ENCODE peak calls at places on chromosomes 13 and 19, in ten cellular contexts. One of them, this sample, is unnamed.

GRCh38 chr19:12891553-12892021 is 627 bp downstream of the GCDH start:
- DNase-seq in HCT116: no peak
- DNase-seq in suprapubic skin: peak
- DNase-seq in BJ: no peak
- DNase-seq in DND-41: no peak
- DNase-seq in mucosa of gallbladder: no peak
- DNase-seq in pulmonary artery endothelial cell: no peak
- DNase-seq in left ventricle myocardium inferior: no peak
- DNase-seq in stimulated activated CD4-positive, alpha-beta T cell treated with anti-CD3 and anti-CD28 coated beads, Interleukin-2, amount 100 ng/mL, for 24 hours: no peak
- DNase-seq in stimulated activated naive CD4-positive, alpha-beta T cell treated with Interleukin-2 at 50 U/mL for 16 hours: no peak
- DNase-seq in this sample: no peak

GRCh38 chr19:55536951-55537740 is at the start of gene SBK2:
- DNase-seq in HCT116: no peak
- DNase-seq in suprapubic skin: no peak
- DNase-seq in BJ: no peak
- DNase-seq in DND-41: no peak
- DNase-seq in mucosa of gallbladder: no peak
- DNase-seq in pulmonary artery endothelial cell: no peak
- DNase-seq in left ventricle myocardium inferior: no peak
- DNase-seq in stimulated activated CD4-positive, alpha-beta T cell treated with anti-CD3 and anti-CD28 coated beads, Interleukin-2, amount 100 ng/mL, for 24 hours: no peak
- DNase-seq in stimulated activated naive CD4-positive, alpha-beta T cell treated with Interleukin-2 at 50 U/mL for 16 hours: no peak
- DNase-seq in this sample: no peak

GRCh38 chr13:79384022-79384610 is 21.9 kb downstream of the RBM26 start:
- DNase-seq in HCT116: no peak
- DNase-seq in suprapubic skin: no peak
- DNase-seq in BJ: no peak
- DNase-seq in DND-41: no peak
- DNase-seq in mucosa of gallbladder: no peak
- DNase-seq in pulmonary artery endothelial cell: no peak
- DNase-seq in left ventricle myocardium inferior: no peak
- DNase-seq in stimulated activated CD4-positive, alpha-beta T cell treated with anti-CD3 and anti-CD28 coated beads, Interleukin-2, amount 100 ng/mL, for 24 hours: no peak
- DNase-seq in stimulated activated naive CD4-positive, alpha-beta T cell treated with Interleukin-2 at 50 U/mL for 16 hours: no peak
- DNase-seq in this sample: no peak

GRCh38 chr13:41496420-41497234 is 39.3 kb downstream of the RGCC start:
- DNase-seq in HCT116: no peak
- DNase-seq in suprapubic skin: no peak
- DNase-seq in BJ: peak
- DNase-seq in DND-41: no peak
- DNase-seq in mucosa of gallbladder: no peak
- DNase-seq in pulmonary artery endothelial cell: no peak
- DNase-seq in left ventricle myocardium inferior: no peak
- DNase-seq in stimulated activated CD4-positive, alpha-beta T cell treated with anti-CD3 and anti-CD28 coated beads, Interleukin-2, amount 100 ng/mL, for 24 hours: no peak
- DNase-seq in stimulated activated naive CD4-positive, alpha-beta T cell treated with Interleukin-2 at 50 U/mL for 16 hours: no peak
- DNase-seq in this sample: no peak

GRCh38 chr13:45299194-45299593 is 41.8 kb downstream of the TPT1 start:
- DNase-seq in HCT116: no peak
- DNase-seq in suprapubic skin: no peak
- DNase-seq in BJ: no peak
- DNase-seq in DND-41: no peak
- DNase-seq in mucosa of gallbladder: no peak
- DNase-seq in pulmonary artery endothelial cell: no peak
- DNase-seq in left ventricle myocardium inferior: no peak
- DNase-seq in stimulated activated CD4-positive, alpha-beta T cell treated with anti-CD3 and anti-CD28 coated beads, Interleukin-2, amount 100 ng/mL, for 24 hours: no peak
- DNase-seq in stimulated activated naive CD4-positive, alpha-beta T cell treated with Interleukin-2 at 50 U/mL for 16 hours: no peak
- DNase-seq in this sample: no peak

GRCh38 chr19:6738726-6739389 is 622 bp upstream of the TRIP10 start:
- DNase-seq in HCT116: no peak
- DNase-seq in suprapubic skin: peak
- DNase-seq in BJ: no peak
- DNase-seq in DND-41: no peak
- DNase-seq in mucosa of gallbladder: no peak
- DNase-seq in pulmonary artery endothelial cell: no peak
- DNase-seq in left ventricle myocardium inferior: peak
- DNase-seq in stimulated activated CD4-positive, alpha-beta T cell treated with anti-CD3 and anti-CD28 coated beads, Interleukin-2, amount 100 ng/mL, for 24 hours: no peak
- DNase-seq in stimulated activated naive CD4-positive, alpha-beta T cell treated with Interleukin-2 at 50 U/mL for 16 hours: no peak
- DNase-seq in this sample: peak

GRCh38 chr13:111049791-111050538 is 65.1 kb upstream of the ARHGEF7 start:
- DNase-seq in HCT116: no peak
- DNase-seq in suprapubic skin: no peak
- DNase-seq in BJ: no peak
- DNase-seq in DND-41: no peak
- DNase-seq in mucosa of gallbladder: no peak
- DNase-seq in pulmonary artery endothelial cell: no peak
- DNase-seq in left ventricle myocardium inferior: no peak
- DNase-seq in stimulated activated CD4-positive, alpha-beta T cell treated with anti-CD3 and anti-CD28 coated beads, Interleukin-2, amount 100 ng/mL, for 24 hours: peak
- DNase-seq in stimulated activated naive CD4-positive, alpha-beta T cell treated with Interleukin-2 at 50 U/mL for 16 hours: no peak
- DNase-seq in this sample: peak

GRCh38 chr13:50244913-50245574 is 229.8 kb downstream of the KCNRG start:
- DNase-seq in HCT116: peak
- DNase-seq in suprapubic skin: no peak
- DNase-seq in BJ: peak
- DNase-seq in DND-41: no peak
- DNase-seq in mucosa of gallbladder: peak
- DNase-seq in pulmonary artery endothelial cell: peak
- DNase-seq in left ventricle myocardium inferior: no peak
- DNase-seq in stimulated activated CD4-positive, alpha-beta T cell treated with anti-CD3 and anti-CD28 coated beads, Interleukin-2, amount 100 ng/mL, for 24 hours: peak
- DNase-seq in stimulated activated naive CD4-positive, alpha-beta T cell treated with Interleukin-2 at 50 U/mL for 16 hours: peak
- DNase-seq in this sample: no peak

GRCh38 chr19:46861691-46862503 is 1.1 kb downstream of the ARHGAP35 start:
- DNase-seq in HCT116: no peak
- DNase-seq in suprapubic skin: peak
- DNase-seq in BJ: no peak
- DNase-seq in DND-41: peak
- DNase-seq in mucosa of gallbladder: no peak
- DNase-seq in pulmonary artery endothelial cell: no peak
- DNase-seq in left ventricle myocardium inferior: no peak
- DNase-seq in stimulated activated CD4-positive, alpha-beta T cell treated with anti-CD3 and anti-CD28 coated beads, Interleukin-2, amount 100 ng/mL, for 24 hours: no peak
- DNase-seq in stimulated activated naive CD4-positive, alpha-beta T cell treated with Interleukin-2 at 50 U/mL for 16 hours: no peak
- DNase-seq in this sample: peak

GRCh38 chr19:18735324-18735723 is 51.8 kb downstream of the CRTC1 start:
- DNase-seq in HCT116: no peak
- DNase-seq in suprapubic skin: no peak
- DNase-seq in BJ: no peak
- DNase-seq in DND-41: no peak
- DNase-seq in mucosa of gallbladder: no peak
- DNase-seq in pulmonary artery endothelial cell: no peak
- DNase-seq in left ventricle myocardium inferior: no peak
- DNase-seq in stimulated activated CD4-positive, alpha-beta T cell treated with anti-CD3 and anti-CD28 coated beads, Interleukin-2, amount 100 ng/mL, for 24 hours: no peak
- DNase-seq in stimulated activated naive CD4-positive, alpha-beta T cell treated with Interleukin-2 at 50 U/mL for 16 hours: no peak
- DNase-seq in this sample: no peak

GRCh38 chr13:111210488-111210887 is 95.4 kb downstream of the ARHGEF7 start:
- DNase-seq in HCT116: no peak
- DNase-seq in suprapubic skin: no peak
- DNase-seq in BJ: peak
- DNase-seq in DND-41: no peak
- DNase-seq in mucosa of gallbladder: no peak
- DNase-seq in pulmonary artery endothelial cell: no peak
- DNase-seq in left ventricle myocardium inferior: peak
- DNase-seq in stimulated activated CD4-positive, alpha-beta T cell treated with anti-CD3 and anti-CD28 coated beads, Interleukin-2, amount 100 ng/mL, for 24 hours: no peak
- DNase-seq in stimulated activated naive CD4-positive, alpha-beta T cell treated with Interleukin-2 at 50 U/mL for 16 hours: no peak
- DNase-seq in this sample: no peak

GRCh38 chr13:40210865-40211585 is 455.4 kb downstream of the FOXO1 start:
- DNase-seq in HCT116: no peak
- DNase-seq in suprapubic skin: no peak
- DNase-seq in BJ: no peak
- DNase-seq in DND-41: no peak
- DNase-seq in mucosa of gallbladder: no peak
- DNase-seq in pulmonary artery endothelial cell: no peak
- DNase-seq in left ventricle myocardium inferior: no peak
- DNase-seq in stimulated activated CD4-positive, alpha-beta T cell treated with anti-CD3 and anti-CD28 coated beads, Interleukin-2, amount 100 ng/mL, for 24 hours: no peak
- DNase-seq in stimulated activated naive CD4-positive, alpha-beta T cell treated with Interleukin-2 at 50 U/mL for 16 hours: no peak
- DNase-seq in this sample: no peak

GRCh38 chr19:49954092-49954825 is 6.7 kb downstream of the SIGLEC11 start:
- DNase-seq in HCT116: no peak
- DNase-seq in suprapubic skin: no peak
- DNase-seq in BJ: no peak
- DNase-seq in DND-41: no peak
- DNase-seq in mucosa of gallbladder: no peak
- DNase-seq in pulmonary artery endothelial cell: no peak
- DNase-seq in left ventricle myocardium inferior: no peak
- DNase-seq in stimulated activated CD4-positive, alpha-beta T cell treated with anti-CD3 and anti-CD28 coated beads, Interleukin-2, amount 100 ng/mL, for 24 hours: no peak
- DNase-seq in stimulated activated naive CD4-positive, alpha-beta T cell treated with Interleukin-2 at 50 U/mL for 16 hours: no peak
- DNase-seq in this sample: no peak

GRCh38 chr13:110129076-110129475 is 177.9 kb downstream of the COL4A1 start:
- DNase-seq in HCT116: no peak
- DNase-seq in suprapubic skin: no peak
- DNase-seq in BJ: no peak
- DNase-seq in DND-41: no peak
- DNase-seq in mucosa of gallbladder: no peak
- DNase-seq in pulmonary artery endothelial cell: no peak
- DNase-seq in left ventricle myocardium inferior: no peak
- DNase-seq in stimulated activated CD4-positive, alpha-beta T cell treated with anti-CD3 and anti-CD28 coated beads, Interleukin-2, amount 100 ng/mL, for 24 hours: no peak
- DNase-seq in stimulated activated naive CD4-positive, alpha-beta T cell treated with Interleukin-2 at 50 U/mL for 16 hours: no peak
- DNase-seq in this sample: no peak

GRCh38 chr19:35750167-35750566 is 1.8 kb downstream of the LIN37 start:
- DNase-seq in HCT116: no peak
- DNase-seq in suprapubic skin: no peak
- DNase-seq in BJ: no peak
- DNase-seq in DND-41: no peak
- DNase-seq in mucosa of gallbladder: no peak
- DNase-seq in pulmonary artery endothelial cell: no peak
- DNase-seq in left ventricle myocardium inferior: no peak
- DNase-seq in stimulated activated CD4-positive, alpha-beta T cell treated with anti-CD3 and anti-CD28 coated beads, Interleukin-2, amount 100 ng/mL, for 24 hours: no peak
- DNase-seq in stimulated activated naive CD4-positive, alpha-beta T cell treated with Interleukin-2 at 50 U/mL for 16 hours: no peak
- DNase-seq in this sample: no peak

GRCh38 chr19:53989600-53990533 is 1.6 kb upstream of the CACNG6 start:
- DNase-seq in HCT116: no peak
- DNase-seq in suprapubic skin: no peak
- DNase-seq in BJ: no peak
- DNase-seq in DND-41: no peak
- DNase-seq in mucosa of gallbladder: no peak
- DNase-seq in pulmonary artery endothelial cell: peak
- DNase-seq in left ventricle myocardium inferior: no peak
- DNase-seq in stimulated activated CD4-positive, alpha-beta T cell treated with anti-CD3 and anti-CD28 coated beads, Interleukin-2, amount 100 ng/mL, for 24 hours: no peak
- DNase-seq in stimulated activated naive CD4-positive, alpha-beta T cell treated with Interleukin-2 at 50 U/mL for 16 hours: no peak
- DNase-seq in this sample: no peak

GRCh38 chr13:43805071-43805468 is 18.3 kb upstream of the ENOX1 start:
- DNase-seq in HCT116: peak
- DNase-seq in suprapubic skin: no peak
- DNase-seq in BJ: no peak
- DNase-seq in DND-41: no peak
- DNase-seq in mucosa of gallbladder: no peak
- DNase-seq in pulmonary artery endothelial cell: no peak
- DNase-seq in left ventricle myocardium inferior: no peak
- DNase-seq in stimulated activated CD4-positive, alpha-beta T cell treated with anti-CD3 and anti-CD28 coated beads, Interleukin-2, amount 100 ng/mL, for 24 hours: peak
- DNase-seq in stimulated activated naive CD4-positive, alpha-beta T cell treated with Interleukin-2 at 50 U/mL for 16 hours: no peak
- DNase-seq in this sample: no peak